ENCODE peak calls at places on chromosome 11, in seven cellular contexts. T is Caco-2; I is Peyer's patch; B is breast epithelium; E is effector memory CD4-positive, alpha-beta T cell; M is lower lobe of right lung; V is IMR-90. P is an unnamed sample. For H3K27me3 and H3K4me1, the result is how much of the 10 kb centered on the place peaks cover.

GRCh38 chr11:13003726-13004493 is 5.2 kb upstream of the RASSF10 start:
- DNase-seq in I (no peak), E (no peak), B (no peak), M (no peak), T (no peak), V (no peak), P (no peak)

GRCh38 chr11:115215694-115216615 is 288.3 kb downstream of the CADM1 start:
- DNase-seq in T (peak), I (no peak), B (no peak), M (no peak), V (no peak), E (no peak), P (no peak)

GRCh38 chr11:10413268-10413667 is 41.8 kb upstream of the AMPD3 start:
- DNase-seq in I (peak), V (peak), B (no peak), T (no peak), M (no peak), E (peak), P (no peak)

GRCh38 chr11:133198326-133198725 is 334.0 kb downstream of the OPCML start:
- DNase-seq in B (no peak), I (no peak), E (no peak), M (no peak), V (no peak), T (no peak), P (no peak)

GRCh38 chr11:35148163-35148562 is 9.2 kb downstream of the CD44 start:
- DNase-seq in B (no peak), M (no peak), I (peak), V (no peak), E (no peak), T (no peak), P (no peak)

GRCh38 chr11:131598305-131598704 is 227.9 kb downstream of the NTM start:
- DNase-seq in B (no peak), V (no peak), E (no peak), M (no peak), I (no peak), T (no peak), P (no peak)

GRCh38 chr11:44992181-44992582 is 41.5 kb upstream of the TP53I11 start:
- DNase-seq in E (no peak), T (no peak), B (peak), V (no peak), M (no peak), I (no peak), P (no peak)

GRCh38 chr11:15967966-15968365 is 388.4 kb downstream of the SOX6 start:
- DNase-seq in M (no peak), E (no peak), I (no peak), V (peak), B (no peak), T (no peak), P (no peak)

GRCh38 chr11:33868646-33869461 is 23.0 kb downstream of the LMO2 start:
- DNase-seq in E (no peak), B (no peak), M (no peak), I (no peak), V (no peak), T (no peak), P (no peak)

GRCh38 chr11:36469881-36470802 is 39.9 kb downstream of the TRAF6 start:
- DNase-seq in B (no peak), V (peak), T (no peak), M (no peak), E (no peak), I (no peak), P (no peak)

GRCh38 chr11:78921517-78921916 is 346.9 kb upstream of the NARS2 start:
- DNase-seq in I (no peak), B (no peak), V (no peak), M (no peak), T (no peak), E (no peak), P (no peak)

DNA sequence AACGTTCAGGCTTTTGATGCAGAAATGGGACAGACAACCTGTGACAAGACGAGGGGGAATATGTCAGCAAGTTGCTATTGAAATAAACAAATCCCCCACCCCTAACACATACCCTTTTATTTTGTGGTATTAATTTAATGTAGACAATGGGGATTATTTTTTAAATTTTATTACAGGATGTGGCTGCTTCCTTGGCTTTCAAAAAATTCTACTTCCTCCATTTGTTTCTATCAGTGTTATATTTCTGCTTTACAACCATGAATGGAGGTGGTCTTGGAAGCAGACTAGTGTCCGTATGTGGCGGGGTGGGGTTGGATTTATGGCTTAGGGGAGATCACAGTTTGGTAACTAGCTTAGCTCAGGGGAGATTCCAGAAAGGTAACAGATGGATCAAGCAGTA is 39.3 kb upstream of the PICALM start:
- DNase-seq in V (no peak), M (no peak), I (no peak), E (no peak), T (no peak), B (no peak), P (no peak)
- H3K27me3 ChIP-seq in V (under half), M (under half), I (under half), E (under half), T (under half), B (under half), P (under half)

GRCh38 chr11:62336949-62337681 is at the start of gene ASRGL1:
- DNase-seq in B (peak), M (peak), V (peak), I (peak), T (peak), E (peak), P (peak)

GRCh38 chr11:62340269-62340901 is 3.1 kb downstream of the ASRGL1 start:
- DNase-seq in I (peak), V (peak), E (peak), M (peak), T (peak), B (peak), P (no peak)

GRCh38 chr11:62337682-62338181 is 484 bp downstream of the ASRGL1 start:
- DNase-seq in T (peak), B (no peak), E (no peak), M (peak), V (no peak), I (peak), P (no peak)

GRCh38 chr11:62333768-62334167 is 3.5 kb upstream of the ASRGL1 start:
- DNase-seq in T (no peak), B (no peak), V (no peak), I (no peak), M (no peak), E (no peak), P (no peak)

GRCh38 chr11:62338218-62338617 is 970 bp downstream of the ASRGL1 start:
- DNase-seq in I (no peak), M (no peak), E (no peak), T (peak), B (no peak), V (no peak), P (no peak)
- H3K4me3 ChIP-seq in I (peak), M (peak), E (peak), T (peak), B (peak), V (peak), P (peak)

GRCh38 chr11:119691020-119691666 is 37.9 kb downstream of the NECTIN1 start:
- DNase-seq in M (no peak), I (no peak), B (no peak), V (no peak), T (no peak), E (peak), P (no peak)
- H3K4me1 ChIP-seq in M (under half), I (under half), B (under half), V (under half), T (under half), E (under half), P (half or more)

GRCh38 chr11:120079750-120080610 is 57.9 kb downstream of the TRIM29 start:
- DNase-seq in B (no peak), I (no peak), V (no peak), T (peak), M (no peak), E (no peak), P (no peak)

GRCh38 chr11:120073196-120073595 is 64.7 kb downstream of the TRIM29 start:
- DNase-seq in I (no peak), B (no peak), V (no peak), E (no peak), T (no peak), M (no peak), P (no peak)

DNA sequence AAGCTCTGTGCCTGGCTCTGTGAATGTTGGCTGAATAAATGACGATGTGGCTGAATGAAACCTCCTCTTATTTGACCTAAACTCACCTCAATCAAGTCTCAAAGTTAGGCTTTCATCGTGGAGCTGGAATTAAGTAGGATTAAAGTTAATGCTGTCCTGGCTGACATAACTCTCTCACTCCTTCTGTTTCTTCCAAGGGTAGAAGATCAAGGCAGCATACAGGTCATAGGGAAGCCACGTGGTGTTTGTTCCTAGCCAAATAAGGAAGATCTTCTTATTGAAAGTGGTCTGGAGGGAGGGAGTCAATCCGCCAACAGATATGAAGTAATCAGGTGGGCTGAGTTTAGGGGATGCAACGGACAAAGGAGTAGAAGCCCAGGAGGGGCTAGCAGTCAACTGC is 59.5 kb downstream of the TRIM29 start:
- DNase-seq in M (no peak), B (no peak), E (no peak), T (no peak), I (no peak), V (no peak), P (no peak)
- H3K27me3 ChIP-seq in M (under half), B (under half), E (under half), T (under half), I (under half), V (under half), P (under half)

GRCh38 chr11:101864098-101864497 is 50.7 kb upstream of the CEP126 start:
- DNase-seq in E (no peak), V (no peak), M (no peak), T (no peak), I (no peak), B (no peak), P (no peak)
- H3K4me3 ChIP-seq in E (no peak), V (no peak), M (no peak), T (no peak), I (no peak), B (no peak), P (no peak)

GRCh38 chr11:73217810-73218105 is 323 bp upstream of the P2RY2 start:
- DNase-seq in M (no peak), B (no peak), T (no peak), E (no peak), I (no peak), V (no peak), P (no peak)

GRCh38 chr11:73218106-73218829 is at the start of gene P2RY2:
- DNase-seq in B (peak), M (peak), E (no peak), T (peak), V (no peak), I (peak), P (peak)

GRCh38 chr11:73221451-73221850 is 3.4 kb downstream of the P2RY2 start:
- DNase-seq in B (no peak), M (no peak), T (no peak), E (no peak), I (no peak), V (no peak), P (peak)

GRCh38 chr11:73218830-73219215 is 742 bp downstream of the P2RY2 start:
- DNase-seq in T (no peak), E (no peak), V (no peak), M (no peak), B (no peak), I (no peak), P (no peak)

DNA sequence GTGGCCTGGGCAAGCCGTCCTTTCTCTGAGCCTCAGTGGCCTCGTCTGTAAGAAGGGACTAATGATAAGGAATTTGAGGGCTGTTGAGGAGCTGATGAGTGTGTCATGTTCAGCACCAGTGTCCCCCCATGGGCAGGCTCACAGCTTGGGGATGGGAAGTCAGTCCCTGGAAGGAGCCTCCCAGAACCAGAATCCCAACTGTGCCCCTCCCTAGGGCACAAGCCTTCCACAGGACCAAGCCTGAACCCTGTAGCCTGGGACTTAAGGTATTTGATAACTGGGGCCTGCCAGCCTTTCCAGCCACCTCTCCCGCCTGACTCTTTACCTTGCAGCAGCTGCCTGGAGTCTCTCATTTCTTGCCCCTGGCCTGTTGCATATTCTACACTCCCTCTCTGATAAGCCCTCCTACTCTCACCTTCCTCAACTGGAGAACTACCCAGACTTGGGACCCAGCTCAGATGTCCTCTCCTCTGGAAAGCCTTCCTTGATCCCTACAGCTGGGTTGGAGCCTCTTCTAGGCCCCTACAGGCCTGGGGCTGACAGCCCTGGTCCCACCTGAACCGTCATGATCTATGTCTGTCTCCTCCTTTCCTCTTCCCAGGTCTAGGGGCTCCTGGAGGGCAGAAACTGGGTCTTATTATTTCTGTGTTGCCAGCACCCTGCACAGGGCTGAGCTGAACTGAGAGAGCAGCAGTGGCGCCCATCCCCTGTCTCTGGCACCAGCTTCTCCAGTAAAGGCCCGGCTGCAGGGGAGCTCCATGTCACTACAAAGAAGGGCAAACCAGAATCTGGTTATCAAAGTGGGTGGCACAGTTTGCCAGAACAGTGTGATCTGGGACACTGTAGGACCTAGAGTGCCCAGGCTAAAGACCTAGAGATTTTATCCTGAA is 1.6 kb downstream of the P2RY2 start:
- DNase-seq in E (no peak), I (no peak), T (no peak), M (peak), V (no peak), B (no peak), P (peak)
- H3K4me1 ChIP-seq in E (under half), I (under half), T (under half), M (under half), V (under half), B (under half), P (under half)

GRCh38 chr11:64711138-64711943 is 11.7 kb downstream of the NRXN2 start:
- DNase-seq in V (no peak), T (no peak), M (no peak), I (no peak), E (no peak), B (no peak), P (no peak)
- H3K27me3 ChIP-seq in V (half or more), T (under half), M (half or more), I (under half), E (under half), B (half or more), P (under half)

DNA sequence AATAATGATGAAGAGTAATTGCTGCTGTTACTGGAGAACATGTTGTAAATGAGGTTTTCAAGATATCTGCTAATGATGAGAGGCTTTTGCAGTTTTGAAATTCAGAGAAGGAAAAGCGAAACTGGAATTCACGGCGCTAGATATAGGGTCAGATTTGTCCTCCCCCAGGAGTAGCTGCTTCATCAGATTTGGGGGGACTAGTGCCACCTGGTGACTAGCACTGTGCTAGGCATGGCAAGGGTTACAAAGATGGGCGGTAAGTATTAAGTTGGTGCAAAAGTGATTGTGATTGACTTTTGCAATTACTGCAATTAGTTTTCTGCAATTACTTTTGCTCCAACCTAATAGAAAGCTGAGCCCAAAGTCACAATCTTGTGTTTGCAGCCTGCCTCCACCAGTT is 879.9 kb upstream of the TENM4 start:
- DNase-seq in E (no peak), V (no peak), T (no peak), M (no peak), I (no peak), B (no peak), P (no peak)
- H3K4me3 ChIP-seq in E (no peak), V (no peak), T (no peak), M (no peak), I (no peak), B (no peak), P (no peak)

DNA sequence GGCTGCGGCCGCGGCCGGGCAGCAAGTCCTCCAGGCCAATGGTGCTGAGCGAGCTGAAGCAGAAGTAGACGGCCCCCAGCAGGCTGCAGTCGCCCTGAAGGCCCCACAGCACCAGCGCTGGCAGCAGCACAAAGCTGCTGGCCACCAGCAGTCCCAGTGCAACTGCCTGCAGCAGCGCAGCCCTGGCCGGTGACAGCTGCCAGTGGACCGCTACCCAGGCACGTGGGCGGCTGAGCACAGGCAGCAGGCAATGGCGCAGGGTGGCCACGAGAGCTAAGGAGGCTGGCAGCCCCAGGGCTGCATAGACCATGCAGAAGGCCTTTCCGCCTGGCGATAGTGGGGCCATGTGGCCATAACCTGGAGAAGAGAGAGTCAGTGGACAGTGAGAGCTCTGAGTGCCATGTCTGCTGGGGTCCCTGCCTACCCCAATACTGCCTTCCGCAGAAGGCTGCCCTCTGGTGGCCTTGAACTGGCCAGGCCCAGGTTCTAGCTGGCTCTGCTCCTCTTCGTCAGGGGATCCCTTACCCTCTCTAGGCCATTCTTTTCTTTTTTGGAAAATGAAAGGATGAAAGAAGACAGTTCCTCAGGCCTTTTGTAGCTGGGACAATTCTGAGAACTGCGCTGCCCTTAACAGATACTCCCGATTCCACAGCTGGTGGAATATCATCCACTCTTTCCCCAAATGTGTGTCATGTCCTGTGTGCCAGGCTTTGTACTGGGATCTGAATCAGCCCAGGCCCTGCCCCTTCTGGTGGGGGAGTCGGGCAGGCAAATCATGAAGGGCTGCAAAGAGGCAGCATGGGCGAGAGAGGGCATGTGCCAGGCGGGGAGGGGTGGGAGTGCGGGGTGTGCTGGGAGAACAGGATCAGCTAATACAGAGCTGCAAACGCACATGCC is 1.8 kb downstream of the KCNK7 start:
- DNase-seq in I (peak), V (no peak), M (no peak), T (peak), E (no peak), B (no peak), P (no peak)
- H3K4me1 ChIP-seq in I (under half), V (under half), M (under half), T (under half), E (under half), B (under half), P (under half)